ENCODE peak calls at places on chromosomes 3 and 15, in four cellular contexts. L, G, H and X are unnamed samples.

GRCh38 chr15:40754574-40754882 is 526 bp downstream of the RMDN3 start:
- DNase-seq in L (no peak), G (no peak), H (no peak), X (peak)

GRCh38 chr3:66751842-66752241 is 246.3 kb upstream of the KBTBD8 start:
- DNase-seq in L (no peak), G (no peak), H (no peak), X (no peak)

GRCh38 chr3:37456270-37456708 is 281.9 kb upstream of the LRRFIP2 start:
- DNase-seq in L (no peak), G (no peak), H (no peak), X (no peak)

GRCh38 chr3:129313983-129314756 is 35.5 kb downstream of the HMCES start:
- DNase-seq in L (no peak), G (peak), H (peak), X (peak)

GRCh38 chr3:186060222-186060621 is 48.7 kb downstream of the ETV5 start:
- DNase-seq in L (no peak), G (no peak), H (no peak), X (no peak)

GRCh38 chr15:33278816-33279612 is 31.8 kb upstream of the RYR3 start:
- DNase-seq in L (no peak), G (no peak), H (no peak), X (peak)

GRCh38 chr3:8490079-8490552 is 11.5 kb upstream of the LMCD1 start:
- DNase-seq in L (no peak), G (no peak), H (no peak), X (no peak)

GRCh38 chr3:123424321-123424998 is 24.4 kb downstream of the ADCY5 start:
- DNase-seq in L (no peak), G (no peak), H (no peak), X (no peak)

GRCh38 chr3:149528344-149528657 is 53.8 kb downstream of the TM4SF4 start:
- DNase-seq in L (no peak), G (no peak), H (no peak), X (no peak)